ENCODE peak calls at places on chromosomes 2 and 18, in four cellular contexts. X, K, Z and L are unnamed samples.
A peak's percentile ranks its signal among the peaks of the same experiment; 100 is the strongest.

GRCh38 chr18:32707153-32707552 is 65.7 kb downstream of the KLHL14 start:
- DNase-seq in K (no peak), Z (no peak), X (no peak), L (no peak)

GRCh38 chr2:14418110-14418509 is 214.4 kb upstream of the LRATD1 start:
- DNase-seq in K (no peak), X (no peak), Z (no peak), L (no peak)

GRCh38 chr2:120892967-120893667 is 157.4 kb downstream of the GLI2 start:
- DNase-seq in X (no peak), K (no peak), Z (no peak), L (no peak)

GRCh38 chr2:143808166-143808565 is 678.9 kb downstream of the ARHGAP15 start:
- DNase-seq in K (no peak), Z (no peak), X (no peak), L (no peak)

GRCh38 chr18:2303517-2304238 is 267.6 kb downstream of the METTL4 start:
- DNase-seq in X (no peak), K (no peak), Z (no peak), L (no peak)

GRCh38 chr2:227308784-227309183 is 16.3 kb upstream of the MFF start:
- DNase-seq in K (no peak), X (no peak), Z (no peak), L (peak; percentile 15)

GRCh38 chr2:73232471-73233153 is 427 bp downstream of the PRADC1 start:
- DNase-seq in K (no peak), Z (no peak), X (no peak), L (peak; percentile 49)

GRCh38 chr2:79530443-79530842 is 17.6 kb downstream of the CTNNA2 start:
- DNase-seq in Z (no peak), K (no peak), X (no peak), L (no peak)

GRCh38 chr18:4455113-4455811 is at the start of gene DLGAP1:
- DNase-seq in X (no peak), Z (peak; percentile 83), K (peak; percentile 79), L (peak; percentile 93)

GRCh38 chr2:198438326-198438725 is 633.9 kb downstream of the PLCL1 start:
- DNase-seq in Z (no peak), X (no peak), K (no peak), L (no peak)

GRCh38 chr2:118371500-118371899 is 283.2 kb downstream of the INSIG2 start:
- DNase-seq in Z (peak; percentile 70), K (no peak), X (no peak), L (peak; percentile 23)

GRCh38 chr2:174568425-174568824 is 29.2 kb downstream of the WIPF1 start:
- DNase-seq in X (no peak), K (no peak), Z (no peak), L (no peak)

GRCh38 chr2:57376985-57377384 is 669.6 kb upstream of the VRK2 start:
- DNase-seq in K (no peak), X (no peak), Z (no peak), L (no peak)

GRCh38 chr2:102140367-102140766 is 2.2 kb upstream of the IL1R1 start:
- DNase-seq in K (no peak), X (no peak), Z (no peak), L (no peak)

GRCh38 chr18:25190468-25190867 is 161.5 kb downstream of the ZNF521 start:
- DNase-seq in Z (no peak), K (no peak), X (no peak), L (no peak)

GRCh38 chr2:88085099-88085498 is 17.5 kb downstream of the SMYD1 start:
- DNase-seq in X (no peak), Z (no peak), K (no peak), L (no peak)

GRCh38 chr2:28399946-28400345 is 7.3 kb downstream of the FOSL2 start:
- DNase-seq in Z (no peak), K (no peak), X (no peak), L (no peak)

GRCh38 chr2:119431155-119431975 is at the start of gene TMEM37:
- DNase-seq in X (no peak), K (peak; percentile 81), Z (peak; percentile 79), L (peak; percentile 85)

DNA sequence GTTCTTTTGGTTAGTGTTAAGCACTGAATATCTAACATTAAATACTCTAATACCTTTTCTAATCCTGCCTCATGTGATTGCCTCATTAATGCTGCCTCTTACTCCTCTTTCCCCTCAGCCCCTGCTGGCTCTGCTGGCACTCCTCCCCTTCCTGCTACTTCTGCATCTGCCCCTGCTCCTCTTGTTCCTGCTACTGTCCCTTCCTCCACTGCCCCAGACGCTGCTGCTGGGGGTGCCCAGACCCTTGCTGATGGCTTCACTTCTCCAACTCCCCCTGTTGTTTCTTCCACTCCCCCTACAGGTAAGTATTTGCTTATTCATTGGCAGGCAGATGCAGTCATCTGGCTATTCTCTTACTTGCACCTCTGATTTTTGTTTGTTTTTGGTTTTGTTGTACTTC is 68.5 kb downstream of the ABI2 start:
- DNase-seq in K (no peak), Z (peak; percentile 66), X (no peak), L (no peak)
- TF ChIP-seq CTCF in K (peak; percentile 53), Z (peak; percentile 16), X (peak; percentile 43), L (no peak)

DNA sequence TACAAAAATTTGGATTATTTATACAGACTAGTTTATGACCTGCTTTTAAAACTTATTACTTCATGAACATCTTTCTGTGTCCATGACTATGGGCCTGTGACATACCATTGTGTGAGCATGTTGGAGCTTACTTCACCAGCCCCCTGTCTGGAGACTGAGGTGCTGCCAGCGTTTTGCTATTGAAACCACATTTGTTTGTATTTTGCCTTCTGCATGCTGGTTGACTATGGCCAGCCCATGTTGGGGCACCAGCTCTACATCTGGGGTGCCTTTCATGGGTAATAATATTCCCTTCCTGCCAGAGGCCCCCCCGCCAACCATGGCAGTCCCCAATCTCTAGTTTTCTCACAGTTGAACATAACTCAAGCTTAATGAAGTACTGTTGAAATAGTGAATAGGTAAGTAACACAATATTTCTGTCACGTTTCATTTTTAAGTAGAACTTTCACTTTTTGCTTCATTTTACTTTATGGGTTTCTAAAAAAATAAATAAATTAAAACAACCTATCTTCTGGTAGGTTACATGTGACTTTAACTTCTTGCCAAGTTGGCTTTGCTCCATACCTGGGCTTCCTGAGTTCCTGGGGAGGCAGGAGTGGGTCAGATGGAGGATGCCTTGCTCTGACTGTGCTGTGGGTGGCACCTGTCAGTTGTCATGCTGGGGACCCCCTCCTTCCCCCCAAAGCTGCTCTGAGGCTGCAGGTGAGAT is 63.9 kb downstream of the DGKD start:
- DNase-seq in X (peak; percentile 57), K (peak; percentile 34), Z (no peak), L (no peak)
- TF ChIP-seq CTCF in X (no peak), K (no peak), Z (no peak), L (no peak)

DNA sequence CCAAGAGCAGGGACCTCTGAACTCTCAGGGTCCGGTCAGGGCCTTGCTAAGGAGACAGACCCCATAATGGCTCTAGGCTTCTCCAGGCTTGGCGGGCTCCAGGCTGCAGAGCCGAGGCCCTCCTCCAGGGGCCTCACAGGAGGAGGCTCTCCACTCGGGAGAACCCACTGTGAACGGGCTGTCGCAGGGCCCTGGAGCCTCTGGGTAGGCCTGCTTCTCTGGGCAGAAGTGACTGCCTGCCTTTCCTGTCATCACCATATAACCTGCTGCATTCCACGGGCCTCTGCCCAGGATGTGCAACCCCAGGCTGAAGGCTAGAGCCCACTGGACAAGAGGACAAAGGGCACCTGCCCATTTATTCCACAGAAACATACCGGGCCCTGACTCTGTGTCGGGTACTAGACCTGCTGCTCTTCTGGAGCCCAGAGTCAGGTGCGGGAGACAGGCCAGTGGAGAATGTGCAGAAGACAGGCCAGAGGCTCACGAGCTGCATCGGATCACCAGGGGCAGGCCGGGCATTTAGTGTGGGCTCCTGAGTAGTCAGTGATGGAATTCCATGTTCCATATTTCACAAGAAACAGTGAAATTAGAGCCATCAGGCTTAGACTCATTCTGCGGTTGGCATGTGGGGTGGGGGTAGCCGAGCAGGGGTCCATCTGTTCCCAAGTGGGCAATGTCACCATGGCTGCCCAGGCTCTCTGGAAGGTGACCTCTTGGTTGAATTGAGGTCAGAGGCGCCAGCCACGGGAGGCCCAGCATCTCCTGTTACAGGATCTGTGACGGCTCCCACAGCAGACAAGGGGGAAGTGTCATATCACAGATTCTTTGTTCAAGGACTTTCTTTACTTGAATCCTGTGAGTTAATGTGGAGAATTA is 220.8 kb downstream of the SH3RF3 start:
- DNase-seq in Z (peak; percentile 38), X (peak; percentile 80), K (peak; percentile 63), L (no peak)
- TF ChIP-seq CTCF in Z (no peak), X (peak; percentile 9), K (peak; percentile 45), L (no peak)

DNA sequence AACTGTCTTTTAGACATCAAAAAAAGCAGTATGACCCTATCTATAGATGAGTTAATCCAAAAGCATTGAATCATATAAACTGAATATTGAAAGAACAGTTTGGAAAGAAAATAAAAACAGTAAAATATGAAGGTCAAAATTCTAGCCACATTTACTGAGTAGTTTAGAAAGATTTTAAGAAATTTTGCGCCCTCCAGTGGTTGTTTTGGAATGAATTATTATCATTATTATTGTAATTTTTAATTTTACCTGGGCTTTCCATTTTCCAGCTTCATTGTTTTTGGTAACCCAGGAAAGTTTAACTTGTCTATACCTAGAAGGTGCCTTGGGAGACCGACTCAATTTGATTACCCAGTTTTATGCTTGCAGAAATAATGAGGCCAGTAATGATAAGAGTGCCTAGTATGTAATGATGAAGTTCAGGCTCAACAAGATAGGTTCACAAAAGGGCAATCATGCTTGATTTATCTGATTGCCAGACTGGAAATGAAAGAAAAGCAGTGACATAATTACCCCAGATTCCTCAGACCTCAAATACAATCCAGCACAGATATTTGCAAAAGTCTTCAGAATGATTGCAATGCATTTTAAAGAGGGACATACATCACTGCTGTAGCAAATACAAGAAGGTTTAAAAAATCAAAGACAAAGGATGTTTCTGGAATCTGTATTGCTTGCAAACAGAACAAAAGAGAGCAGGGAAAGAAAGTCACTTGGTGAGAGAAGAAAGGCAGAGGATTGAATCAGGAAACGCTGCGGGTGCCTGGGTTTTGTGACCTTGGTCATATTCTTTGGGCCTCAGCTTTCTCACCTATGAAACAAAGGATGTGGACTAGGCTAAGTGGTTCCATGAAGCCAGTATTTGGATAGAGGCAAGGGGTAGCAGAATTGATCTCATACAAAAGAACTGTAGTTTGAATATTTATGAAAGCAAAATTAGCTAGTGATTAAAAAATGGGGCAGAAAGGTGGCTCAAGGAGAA is 153.8 kb downstream of the MAP2 start:
- DNase-seq in K (no peak), X (no peak), Z (no peak), L (no peak)
- TF ChIP-seq CTCF in K (peak; percentile 81), X (peak; percentile 58), Z (peak; percentile 19), L (peak; percentile 10)

GRCh38 chr2:142037744-142038143 is 93.1 kb downstream of the LRP1B start:
- DNase-seq in K (no peak), X (no peak), Z (no peak), L (no peak)
- TF ChIP-seq CTCF in K (no peak), X (peak; percentile 40), Z (no peak), L (no peak)

DNA sequence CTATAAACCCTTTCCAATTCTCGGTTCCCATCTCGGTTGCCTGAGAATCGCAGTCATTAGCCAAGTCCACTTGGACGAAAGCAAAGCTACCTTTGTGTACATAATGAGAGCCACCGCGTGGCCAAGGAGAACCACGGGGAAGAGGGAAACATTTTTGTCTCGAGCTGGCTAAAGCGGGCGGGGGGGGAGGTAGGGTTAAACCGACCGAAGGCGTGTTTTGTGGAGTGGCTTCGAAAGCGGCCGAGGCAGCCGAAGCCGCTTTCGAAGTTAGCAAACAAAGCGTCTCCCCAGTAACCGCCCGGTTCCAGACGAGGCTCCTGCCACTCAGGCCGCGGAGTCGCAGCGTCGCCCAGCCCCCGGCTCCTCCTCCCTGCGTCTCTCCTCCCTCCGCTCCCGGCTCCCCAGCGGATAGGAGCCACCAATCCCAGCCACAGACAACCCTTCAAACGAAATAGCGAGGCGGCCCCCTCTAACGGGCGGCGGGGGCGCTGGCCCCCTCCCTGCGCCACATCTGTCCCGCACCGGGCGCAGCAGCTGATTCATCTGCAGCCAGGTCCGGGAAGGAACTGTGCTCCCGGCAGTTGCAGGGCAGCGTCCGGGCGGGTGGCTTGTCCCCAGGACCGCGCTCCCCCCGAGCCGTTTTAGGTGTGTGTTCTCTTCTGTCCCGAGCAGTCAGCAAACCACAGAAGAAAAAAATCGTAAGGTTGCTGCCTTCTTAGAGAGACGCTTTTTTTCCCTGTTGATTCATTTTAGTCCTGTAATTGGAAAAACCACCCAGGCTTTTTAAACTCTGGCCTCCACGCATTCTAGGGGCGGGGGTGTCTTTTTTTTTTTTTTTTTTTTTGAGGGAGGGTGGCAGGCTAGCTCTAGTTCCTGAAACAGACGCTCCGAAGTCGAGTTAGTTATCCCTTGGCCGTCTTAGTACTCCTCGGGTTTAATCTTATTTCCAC is 1.8 kb upstream of the TGIF1 start:
- DNase-seq in X (peak; percentile 98), Z (peak; percentile 97), K (peak; percentile 94), L (peak; percentile 84)
- TF ChIP-seq CTCF in X (no peak), Z (no peak), K (no peak), L (peak; percentile 0)